ENCODE peak calls at places on chromosomes 1 and 21, in seven cellular contexts. N is stimulated activated CD4-positive, alpha-beta T cell treated with anti-CD3 and anti-CD28 coated beads, Interleukin-12 subunit alpha, Interleukin-12 subunit beta, amount 100 ng/mL, for 4 hours; T is pancreas; Y is T-helper 1 cell; L is NAMALWA; O is fibroblast of lung; F is activated CD8-positive, alpha-beta memory T cell treated with anti-CD3 and anti-CD28 coated beads for 1 hour. C is an unnamed sample.

GRCh38 chr1:85818371-85818770 is 110.1 kb upstream of the ZNHIT6 start:
- DNase-seq in N (no peak), T (no peak), Y (no peak), L (no peak), O (peak; percentile 47), F (no peak), C (no peak)

GRCh38 chr1:85464497-85465098 is 361 bp downstream of the DDAH1 start:
- DNase-seq in N (peak; percentile 3), T (peak; percentile 88), Y (peak; percentile 0), L (no peak), O (peak; percentile 59), F (no peak), C (no peak)

GRCh38 chr1:1841575-1841991 is 49.3 kb downstream of the GNB1 start:
- DNase-seq in N (no peak), T (no peak), Y (no peak), L (peak; percentile 72), O (peak; percentile 47), F (no peak), C (no peak)

GRCh38 chr1:193952778-193953374 is 766.5 kb upstream of the B3GALT2 start:
- DNase-seq in N (no peak), T (no peak), Y (no peak), L (no peak), O (no peak), F (no peak), C (no peak)

GRCh38 chr1:233735331-233735730 is 121.4 kb downstream of the KCNK1 start:
- DNase-seq in N (no peak), T (no peak), Y (no peak), L (no peak), O (no peak), F (no peak), C (no peak)

GRCh38 chr1:55517036-55517435 is 301.9 kb upstream of the USP24 start:
- DNase-seq in N (no peak), T (no peak), Y (no peak), L (no peak), O (no peak), F (no peak), C (no peak)

GRCh38 chr1:192939440-192939839 is 119.7 kb downstream of the UCHL5 start:
- DNase-seq in N (no peak), T (no peak), Y (no peak), L (no peak), O (no peak), F (no peak), C (no peak)

GRCh38 chr1:191690931-191691330 is 467.3 kb upstream of the RGS18 start:
- DNase-seq in N (no peak), T (no peak), Y (no peak), L (no peak), O (no peak), F (no peak), C (no peak)

GRCh38 chr1:116877369-116877768 is 32.3 kb upstream of the PTGFRN start:
- DNase-seq in N (no peak), T (no peak), Y (no peak), L (no peak), O (no peak), F (no peak), C (no peak)

GRCh38 chr21:17003763-17004373 is 509.0 kb upstream of the CXADR start:
- DNase-seq in N (no peak), T (no peak), Y (no peak), L (no peak), O (peak; percentile 22), F (no peak), C (no peak)

GRCh38 chr1:43957407-43958040 is 10.8 kb downstream of the IPO13 start:
- DNase-seq in N (no peak), T (no peak), Y (no peak), L (no peak), O (no peak), F (no peak), C (no peak)

GRCh38 chr1:112298558-112298957 is 97.5 kb upstream of the CTTNBP2NL start:
- DNase-seq in N (peak; percentile 3), T (no peak), Y (peak; percentile 12), L (peak; percentile 73), O (peak; percentile 53), F (no peak), C (peak; percentile 15)

GRCh38 chr1:64029037-64029436 is 174.4 kb upstream of the UBE2U start:
- DNase-seq in N (no peak), T (no peak), Y (no peak), L (no peak), O (no peak), F (no peak), C (no peak)

GRCh38 chr1:43339584-43340232 is 2.1 kb downstream of the MPL start:
- DNase-seq in N (no peak), T (no peak), Y (no peak), L (no peak), O (no peak), F (no peak), C (no peak)

GRCh38 chr1:220881918-220882891 is 3.0 kb downstream of the HLX start:
- DNase-seq in N (no peak), T (no peak), Y (no peak), L (no peak), O (peak; percentile 82), F (no peak), C (no peak)

GRCh38 chr1:111334169-111334568 is 43.5 kb downstream of the CHIA start:
- DNase-seq in N (peak; percentile 31), T (no peak), Y (peak; percentile 54), L (peak; percentile 71), O (peak; percentile 55), F (no peak), C (no peak)

GRCh38 chr1:4801192-4801924 is 146.9 kb downstream of the AJAP1 start:
- DNase-seq in N (no peak), T (no peak), Y (no peak), L (no peak), O (no peak), F (no peak), C (no peak)

GRCh38 chr1:2867861-2868260 is 66.4 kb upstream of the TTC34 start:
- DNase-seq in N (no peak), T (no peak), Y (no peak), L (peak; percentile 45), O (no peak), F (no peak), C (no peak)

GRCh38 chr1:162951553-162952315 is 90.8 kb upstream of the CCDC190 start:
- DNase-seq in N (no peak), T (no peak), Y (peak; percentile 19), L (no peak), O (no peak), F (no peak), C (no peak)

GRCh38 chr21:43341349-43342163 is 85.4 kb downstream of the SIK1 start:
- DNase-seq in N (no peak), T (no peak), Y (no peak), L (no peak), O (peak; percentile 59), F (no peak), C (no peak)

GRCh38 chr1:65572701-65573421 is 152.4 kb downstream of the LEPR start:
- DNase-seq in N (no peak), T (no peak), Y (no peak), L (no peak), O (no peak), F (no peak), C (no peak)

GRCh38 chr21:14697769-14698168 is 151.7 kb upstream of the SAMSN1 start:
- DNase-seq in N (no peak), T (no peak), Y (no peak), L (no peak), O (no peak), F (no peak), C (no peak)

GRCh38 chr1:37989381-37989930 is 366 bp downstream of the SF3A3 start:
- DNase-seq in N (peak; percentile 42), T (peak; percentile 66), Y (no peak), L (peak; percentile 75), O (peak; percentile 29), F (no peak), C (no peak)

GRCh38 chr1:203281851-203282661 is 23.3 kb upstream of the BTG2 start:
- DNase-seq in N (no peak), T (no peak), Y (no peak), L (no peak), O (no peak), F (no peak), C (no peak)

GRCh38 chr1:104531990-104532389 is 782.3 kb downstream of the AMY1C start:
- DNase-seq in N (no peak), T (no peak), Y (no peak), L (no peak), O (no peak), F (no peak), C (no peak)

GRCh38 chr1:11523261-11523660 is 44.3 kb downstream of the DISP3 start:
- DNase-seq in N (no peak), T (no peak), Y (no peak), L (no peak), O (no peak), F (no peak), C (no peak)